ENCODE peak calls at places on chromosomes 13 and 19, in six cellular contexts. One of them, this sample, is unnamed.

GRCh38 chr19:40231544-40232424 is 5.3 kb upstream of the CCNP start:
- DNase-seq in WTC11: peak; percentile 56
- DNase-seq in cardiac muscle cell: peak; percentile 56
- DNase-seq in dorsolateral prefrontal cortex: no peak
- DNase-seq in bronchial epithelial cell: no peak
- DNase-seq in lung: no peak
- DNase-seq in this sample: no peak

GRCh38 chr13:113747291-113747833 is 11.7 kb upstream of the TMEM255B start:
- DNase-seq in lung: no peak
- DNase-seq in WTC11: no peak
- DNase-seq in cardiac muscle cell: no peak
- DNase-seq in bronchial epithelial cell: no peak
- DNase-seq in dorsolateral prefrontal cortex: no peak
- DNase-seq in this sample: no peak

GRCh38 chr13:112545866-112546265 is 42.1 kb downstream of the TUBGCP3 start:
- DNase-seq in cardiac muscle cell: no peak
- DNase-seq in WTC11: no peak
- DNase-seq in lung: no peak
- DNase-seq in dorsolateral prefrontal cortex: no peak
- DNase-seq in bronchial epithelial cell: peak; percentile 61
- DNase-seq in this sample: no peak

GRCh38 chr13:91955546-91956355 is 557.3 kb downstream of the GPC5 start:
- DNase-seq in bronchial epithelial cell: no peak
- DNase-seq in dorsolateral prefrontal cortex: no peak
- DNase-seq in WTC11: peak; percentile 14
- DNase-seq in cardiac muscle cell: no peak
- DNase-seq in lung: no peak
- DNase-seq in this sample: no peak

GRCh38 chr19:13163609-13164364 is 13.6 kb downstream of the IER2 start:
- DNase-seq in WTC11: peak; percentile 80
- DNase-seq in cardiac muscle cell: peak; percentile 54
- DNase-seq in dorsolateral prefrontal cortex: no peak
- DNase-seq in bronchial epithelial cell: no peak
- DNase-seq in lung: peak; percentile 73
- DNase-seq in this sample: peak; percentile 78

GRCh38 chr13:77323858-77324257 is 3.0 kb downstream of the MYCBP2 start:
- DNase-seq in cardiac muscle cell: no peak
- DNase-seq in WTC11: no peak
- DNase-seq in lung: no peak
- DNase-seq in bronchial epithelial cell: no peak
- DNase-seq in dorsolateral prefrontal cortex: no peak
- DNase-seq in this sample: no peak

GRCh38 chr19:36151144-36152051 is 849 bp downstream of the COX7A1 start:
- DNase-seq in bronchial epithelial cell: no peak
- DNase-seq in cardiac muscle cell: no peak
- DNase-seq in WTC11: peak; percentile 30
- DNase-seq in dorsolateral prefrontal cortex: no peak
- DNase-seq in lung: no peak
- DNase-seq in this sample: no peak

GRCh38 chr13:24784319-24784718 is 20.4 kb downstream of the RNF17 start:
- DNase-seq in cardiac muscle cell: no peak
- DNase-seq in bronchial epithelial cell: peak; percentile 81
- DNase-seq in lung: no peak
- DNase-seq in dorsolateral prefrontal cortex: no peak
- DNase-seq in WTC11: no peak
- DNase-seq in this sample: no peak

GRCh38 chr13:47499358-47500150 is 501.5 kb downstream of the SUCLA2 start:
- DNase-seq in dorsolateral prefrontal cortex: no peak
- DNase-seq in bronchial epithelial cell: peak; percentile 79
- DNase-seq in cardiac muscle cell: no peak
- DNase-seq in WTC11: no peak
- DNase-seq in lung: no peak
- DNase-seq in this sample: no peak

GRCh38 chr13:52991344-52992020 is 37.1 kb upstream of the OLFM4 start:
- DNase-seq in bronchial epithelial cell: no peak
- DNase-seq in lung: no peak
- DNase-seq in WTC11: no peak
- DNase-seq in dorsolateral prefrontal cortex: no peak
- DNase-seq in cardiac muscle cell: no peak
- DNase-seq in this sample: no peak

GRCh38 chr19:17871878-17872250 is at the start of gene SLC5A5:
- DNase-seq in lung: no peak
- DNase-seq in cardiac muscle cell: no peak
- DNase-seq in dorsolateral prefrontal cortex: no peak
- DNase-seq in bronchial epithelial cell: no peak
- DNase-seq in WTC11: peak; percentile 45
- DNase-seq in this sample: peak; percentile 58

DNA sequence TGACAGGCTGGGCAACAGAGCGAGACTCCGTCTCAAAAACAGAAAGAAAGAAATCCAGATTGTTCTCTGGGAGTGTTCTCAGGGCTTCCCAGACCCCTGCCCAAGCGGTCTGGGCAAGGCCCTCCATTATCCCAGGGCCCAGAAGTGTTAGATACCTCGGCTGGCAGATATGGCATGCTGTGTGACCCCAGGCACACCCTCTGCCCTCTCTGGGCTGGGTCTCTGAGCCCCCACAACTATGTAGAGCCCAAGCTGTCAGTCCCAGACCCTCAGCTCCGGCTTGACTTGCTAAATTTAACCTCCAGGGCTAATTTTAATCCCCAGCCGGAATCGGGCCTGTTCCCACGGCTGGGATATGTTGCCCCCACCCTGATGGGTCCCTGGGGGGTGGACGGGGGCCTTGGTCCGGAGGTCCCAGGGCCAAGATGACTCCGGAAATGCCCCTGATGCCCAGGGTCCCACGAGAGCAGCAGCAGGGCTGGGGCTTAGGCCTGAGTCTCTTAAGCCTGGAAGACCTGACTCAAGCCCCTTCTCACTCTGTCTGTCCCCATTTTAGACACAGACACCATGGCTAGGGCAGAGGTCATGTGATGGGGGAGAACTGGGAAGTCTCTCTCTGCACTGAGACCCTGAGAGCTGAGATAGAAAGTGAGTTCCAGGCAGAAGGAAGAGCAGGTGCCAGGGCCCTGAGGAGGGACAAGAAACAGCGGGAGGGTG is 14.5 kb upstream of the TMEM161A start:
- DNase-seq in WTC11: no peak
- DNase-seq in dorsolateral prefrontal cortex: no peak
- DNase-seq in bronchial epithelial cell: no peak
- DNase-seq in cardiac muscle cell: no peak
- DNase-seq in lung: no peak
- DNase-seq in this sample: no peak
- TF ChIP-seq CTCF in WTC11: no peak
- TF ChIP-seq CTCF in dorsolateral prefrontal cortex: no peak
- TF ChIP-seq CTCF in bronchial epithelial cell: no peak
- TF ChIP-seq CTCF in cardiac muscle cell: no peak
- TF ChIP-seq CTCF in lung: no peak
- TF ChIP-seq CTCF in this sample: no peak

GRCh38 chr13:100088648-100089601 is at the start of gene PCCA:
- DNase-seq in lung: peak; percentile 97
- DNase-seq in cardiac muscle cell: peak; percentile 99
- DNase-seq in WTC11: peak; percentile 100
- DNase-seq in dorsolateral prefrontal cortex: peak; percentile 94
- DNase-seq in bronchial epithelial cell: peak; percentile 72
- DNase-seq in this sample: peak; percentile 88
- TF ChIP-seq CTCF in lung: no peak
- TF ChIP-seq CTCF in cardiac muscle cell: no peak
- TF ChIP-seq CTCF in WTC11: no peak
- TF ChIP-seq CTCF in dorsolateral prefrontal cortex: peak; percentile 9
- TF ChIP-seq CTCF in bronchial epithelial cell: no peak
- TF ChIP-seq CTCF in this sample: no peak

GRCh38 chr19:843180-843835 is 2.5 kb downstream of the PRTN3 start:
- DNase-seq in lung: no peak
- DNase-seq in dorsolateral prefrontal cortex: peak; percentile 62
- DNase-seq in WTC11: peak; percentile 62
- DNase-seq in cardiac muscle cell: peak; percentile 71
- DNase-seq in bronchial epithelial cell: no peak
- DNase-seq in this sample: no peak
- TF ChIP-seq CTCF in lung: no peak
- TF ChIP-seq CTCF in dorsolateral prefrontal cortex: no peak
- TF ChIP-seq CTCF in WTC11: no peak
- TF ChIP-seq CTCF in cardiac muscle cell: no peak
- TF ChIP-seq CTCF in bronchial epithelial cell: peak; percentile 5
- TF ChIP-seq CTCF in this sample: no peak

GRCh38 chr13:60134376-60134775 is 29.4 kb downstream of the DIAPH3 start:
- DNase-seq in lung: no peak
- DNase-seq in WTC11: peak; percentile 32
- DNase-seq in dorsolateral prefrontal cortex: no peak
- DNase-seq in cardiac muscle cell: peak; percentile 45
- DNase-seq in bronchial epithelial cell: no peak
- DNase-seq in this sample: peak; percentile 2
- TF ChIP-seq CTCF in lung: no peak
- TF ChIP-seq CTCF in WTC11: no peak
- TF ChIP-seq CTCF in dorsolateral prefrontal cortex: no peak
- TF ChIP-seq CTCF in cardiac muscle cell: peak; percentile 37
- TF ChIP-seq CTCF in bronchial epithelial cell: no peak
- TF ChIP-seq CTCF in this sample: no peak

DNA sequence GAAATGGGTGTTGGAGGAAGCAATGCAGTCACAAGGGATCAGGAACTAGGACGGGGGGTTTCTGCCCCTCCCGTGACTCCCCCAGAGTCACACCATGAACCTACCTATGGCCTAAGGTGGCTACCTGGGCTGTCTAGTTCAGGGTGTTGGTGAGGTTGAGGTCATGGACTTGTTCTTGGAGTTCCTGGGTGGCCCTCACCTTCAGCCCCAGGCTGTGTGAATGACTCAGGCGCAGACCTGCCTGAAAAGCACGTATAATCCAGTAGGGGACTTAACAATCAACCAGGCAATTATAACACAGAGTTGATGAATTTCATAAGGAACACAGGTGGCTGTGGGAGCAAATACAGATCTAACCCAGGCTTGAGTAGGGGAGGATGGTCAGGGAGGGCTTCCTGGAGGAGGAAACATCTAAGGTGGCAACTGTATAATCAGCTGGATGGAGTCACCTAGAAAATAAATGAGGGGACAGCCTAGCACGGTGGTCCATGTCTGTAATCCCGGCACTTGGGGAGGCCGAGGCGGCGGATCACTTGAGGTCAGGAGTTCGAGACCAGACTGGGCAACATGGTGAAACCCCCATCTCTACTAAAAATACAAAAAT is 25.6 kb upstream of the ADGRE1 start:
- DNase-seq in cardiac muscle cell: no peak
- DNase-seq in dorsolateral prefrontal cortex: no peak
- DNase-seq in WTC11: no peak
- DNase-seq in bronchial epithelial cell: peak; percentile 57
- DNase-seq in lung: no peak
- DNase-seq in this sample: peak; percentile 24
- TF ChIP-seq CTCF in cardiac muscle cell: no peak
- TF ChIP-seq CTCF in dorsolateral prefrontal cortex: no peak
- TF ChIP-seq CTCF in WTC11: no peak
- TF ChIP-seq CTCF in bronchial epithelial cell: no peak
- TF ChIP-seq CTCF in lung: no peak
- TF ChIP-seq CTCF in this sample: no peak

DNA sequence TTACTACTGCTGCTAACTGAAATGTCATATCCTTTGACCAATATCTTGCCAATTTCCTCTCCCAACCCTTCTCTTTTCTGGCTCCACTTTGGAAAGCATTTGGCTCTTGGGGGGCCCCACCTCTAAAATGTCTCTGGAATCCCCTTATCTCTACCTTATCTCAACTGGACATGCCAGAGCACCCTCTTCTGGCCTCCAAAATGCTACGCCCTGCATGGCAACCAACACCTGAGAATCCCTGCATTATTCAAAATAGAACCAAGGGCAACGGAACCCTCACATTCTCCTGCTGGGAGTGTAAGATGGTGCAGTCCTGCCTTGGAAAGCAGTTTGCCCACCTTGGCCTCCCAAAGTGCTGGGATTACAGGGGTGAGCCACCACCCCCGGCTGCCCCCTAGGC is 35.3 kb downstream of the CERS4 start:
- DNase-seq in dorsolateral prefrontal cortex: no peak
- DNase-seq in WTC11: no peak
- DNase-seq in lung: no peak
- DNase-seq in bronchial epithelial cell: no peak
- DNase-seq in cardiac muscle cell: no peak
- DNase-seq in this sample: no peak
- TF ChIP-seq CTCF in dorsolateral prefrontal cortex: no peak
- TF ChIP-seq CTCF in WTC11: no peak
- TF ChIP-seq CTCF in lung: no peak
- TF ChIP-seq CTCF in bronchial epithelial cell: no peak
- TF ChIP-seq CTCF in cardiac muscle cell: no peak
- TF ChIP-seq CTCF in this sample: no peak

GRCh38 chr13:93775507-93776108 is 549.0 kb downstream of the GPC6 start:
- DNase-seq in WTC11: no peak
- DNase-seq in dorsolateral prefrontal cortex: no peak
- DNase-seq in cardiac muscle cell: no peak
- DNase-seq in lung: no peak
- DNase-seq in bronchial epithelial cell: peak; percentile 9
- DNase-seq in this sample: no peak
- TF ChIP-seq CTCF in WTC11: no peak
- TF ChIP-seq CTCF in dorsolateral prefrontal cortex: no peak
- TF ChIP-seq CTCF in cardiac muscle cell: no peak
- TF ChIP-seq CTCF in lung: no peak
- TF ChIP-seq CTCF in bronchial epithelial cell: no peak
- TF ChIP-seq CTCF in this sample: no peak